ENCODE peak calls at places on chromosomes 2 and 18, in six cellular contexts. T is mammary epithelial cell, A is left ventricle myocardium inferior, Y is gastrocnemius medialis, M is hepatocyte, R is cardiac fibroblast. D is an unnamed sample.

GRCh38 chr2:28447943-28448737 is 47.7 kb upstream of the PLB1 start:
- DNase-seq in R (peak), Y (no peak), M (no peak), A (no peak), T (peak), D (peak)

GRCh38 chr2:27262379-27263286 is at the start of gene SLC30A3:
- DNase-seq in T (peak), Y (peak), R (peak), A (peak), M (peak), D (no peak)

GRCh38 chr2:222228046-222228445 is 70.8 kb downstream of the PAX3 start:
- DNase-seq in T (no peak), M (no peak), A (no peak), Y (no peak), R (no peak), D (no peak)

GRCh38 chr2:152336854-152337510 is 2.0 kb downstream of the FMNL2 start:
- DNase-seq in T (peak), A (no peak), R (peak), M (peak), Y (peak), D (peak)

GRCh38 chr18:22637787-22638186 is 220.1 kb upstream of the CTAGE1 start:
- DNase-seq in Y (no peak), A (no peak), R (peak), M (peak), T (peak), D (peak)

GRCh38 chr18:7808992-7809391 is 241.9 kb downstream of the PTPRM start:
- DNase-seq in T (no peak), R (no peak), Y (no peak), A (no peak), M (no peak), D (no peak)

GRCh38 chr2:39981877-39982276 is 202.8 kb upstream of the THUMPD2 start:
- DNase-seq in Y (no peak), A (no peak), M (peak), T (no peak), R (no peak), D (no peak)

GRCh38 chr2:56523815-56524214 is 340.0 kb downstream of the CCDC85A start:
- DNase-seq in R (peak), A (no peak), Y (no peak), M (no peak), T (no peak), D (no peak)

GRCh38 chr2:88209526-88210131 is 39.5 kb downstream of the THNSL2 start:
- DNase-seq in T (no peak), R (no peak), M (no peak), Y (no peak), A (no peak), D (no peak)

GRCh38 chr2:157420771-157421323 is 23.0 kb downstream of the CYTIP start:
- DNase-seq in M (no peak), Y (no peak), R (peak), T (peak), A (no peak), D (peak)

GRCh38 chr2:197308635-197309368 is 1.8 kb downstream of the ANKRD44 start:
- DNase-seq in T (no peak), M (no peak), Y (no peak), A (no peak), R (no peak), D (no peak)

GRCh38 chr2:72828840-72829507 is 3.1 kb upstream of the EXOC6B start:
- DNase-seq in T (no peak), A (no peak), Y (no peak), M (no peak), R (no peak), D (peak)

GRCh38 chr2:240597419-240598181 is 11.1 kb downstream of the CAPN10 start:
- DNase-seq in A (no peak), M (no peak), Y (no peak), T (no peak), R (no peak), D (no peak)

GRCh38 chr2:68447118-68447517 is 20.0 kb downstream of the FBXO48 start:
- DNase-seq in T (no peak), A (no peak), M (no peak), Y (no peak), R (no peak), D (no peak)

GRCh38 chr2:58702302-58702696 is 461.2 kb upstream of the FANCL start:
- DNase-seq in A (no peak), T (peak), R (no peak), M (no peak), Y (no peak), D (peak)

GRCh38 chr2:893311-893710 is 57.3 kb upstream of the SNTG2 start:
- DNase-seq in Y (no peak), R (no peak), A (no peak), M (peak), T (no peak), D (peak)

GRCh38 chr2:70035344-70035844 is 51.9 kb upstream of the PCBP1 start:
- DNase-seq in Y (no peak), T (no peak), R (no peak), M (no peak), A (no peak), D (peak)

GRCh38 chr2:148124271-148124670 is 103.4 kb downstream of the MBD5 start:
- DNase-seq in R (no peak), Y (no peak), A (no peak), T (peak), M (no peak), D (no peak)

GRCh38 chr2:217183471-217183870 is 323.6 kb upstream of the TNP1 start:
- DNase-seq in M (no peak), R (no peak), A (no peak), Y (no peak), T (no peak), D (no peak)

GRCh38 chr2:183284606-183285005 is 160.4 kb downstream of the NUP35 start:
- DNase-seq in T (peak), R (peak), A (no peak), M (no peak), Y (no peak), D (peak)

GRCh38 chr2:223894009-223894408 is 51.1 kb downstream of the WDFY1 start:
- DNase-seq in M (no peak), R (no peak), Y (no peak), A (no peak), T (no peak), D (no peak)

GRCh38 chr2:27808984-27809383 is 37.5 kb downstream of the MRPL33 start:
- DNase-seq in T (no peak), Y (no peak), M (no peak), R (no peak), A (no peak), D (no peak)

GRCh38 chr2:200222837-200223236 is 83.7 kb upstream of the SPATS2L start:
- DNase-seq in A (no peak), T (no peak), R (no peak), M (no peak), Y (no peak), D (no peak)
- H3K4me3 ChIP-seq in A (no peak), T (no peak), R (no peak), M (no peak), Y (no peak), D (no peak)

GRCh38 chr18:8901019-8901418 is 195.7 kb downstream of the MTCL1 start:
- DNase-seq in A (no peak), R (no peak), M (no peak), T (no peak), Y (no peak), D (no peak)

GRCh38 chr18:8900552-8900951 is 195.2 kb downstream of the MTCL1 start:
- DNase-seq in M (no peak), Y (no peak), A (no peak), R (no peak), T (no peak), D (no peak)

GRCh38 chr18:8895341-8895740 is 190.0 kb downstream of the MTCL1 start:
- DNase-seq in T (no peak), A (no peak), Y (no peak), M (no peak), R (no peak), D (no peak)

GRCh38 chr18:8895987-8896619 is 190.7 kb downstream of the MTCL1 start:
- DNase-seq in R (peak), A (no peak), T (peak), M (no peak), Y (no peak), D (peak)

GRCh38 chr18:8898990-8899389 is 193.6 kb downstream of the MTCL1 start:
- DNase-seq in R (no peak), M (no peak), A (no peak), Y (no peak), T (no peak), D (no peak)
- TF ChIP-seq CTCF in R (no peak), M (no peak), A (no peak), Y (no peak), T (peak), D (peak)

DNA sequence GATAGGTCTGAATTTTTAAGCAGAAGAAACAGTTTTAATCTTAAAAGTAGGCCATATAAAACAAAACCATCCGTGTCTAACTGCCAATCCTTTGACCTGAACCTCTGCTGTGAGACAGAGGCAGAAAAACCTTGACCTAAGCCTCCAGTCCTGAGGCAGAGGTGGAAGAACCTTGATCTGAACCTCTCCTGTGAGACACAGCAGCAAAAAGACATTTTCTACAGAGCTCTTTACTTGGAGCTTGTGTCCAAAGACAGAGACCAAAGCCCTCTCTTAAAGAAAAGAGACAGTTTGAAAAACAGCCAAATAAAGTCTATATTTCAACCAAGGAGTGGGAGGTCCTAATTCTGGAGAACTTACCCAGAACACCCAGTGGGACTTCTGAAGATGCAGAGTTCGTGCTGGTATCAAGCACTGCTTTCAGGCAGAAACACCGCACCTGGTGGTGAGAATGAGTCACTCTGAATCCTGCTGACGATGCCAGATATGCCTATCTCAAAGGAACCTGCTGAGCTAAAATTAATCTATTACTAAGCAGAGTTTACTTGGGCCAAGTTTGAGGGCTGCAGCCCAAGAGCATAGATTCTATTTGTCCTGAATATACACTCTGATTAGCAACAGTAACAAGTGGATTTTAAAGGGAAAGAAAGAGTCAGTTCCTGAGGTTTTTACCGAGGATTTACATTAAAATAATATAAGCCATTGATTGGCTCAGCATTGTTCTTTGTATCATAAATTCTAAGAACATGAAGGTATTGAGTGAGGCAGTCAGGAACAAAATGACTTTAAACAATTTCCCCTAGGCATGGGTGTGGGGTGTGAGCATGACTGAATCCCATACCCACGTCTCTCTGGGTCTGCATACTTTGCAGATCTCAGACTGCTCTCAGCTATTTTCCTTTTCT is 806.4 kb downstream of the TRIB2 start:
- DNase-seq in M (peak), A (no peak), T (peak), R (no peak), Y (peak), D (peak)
- H3K4me3 ChIP-seq in M (no peak), A (no peak), T (no peak), R (no peak), Y (no peak), D (no peak)

DNA sequence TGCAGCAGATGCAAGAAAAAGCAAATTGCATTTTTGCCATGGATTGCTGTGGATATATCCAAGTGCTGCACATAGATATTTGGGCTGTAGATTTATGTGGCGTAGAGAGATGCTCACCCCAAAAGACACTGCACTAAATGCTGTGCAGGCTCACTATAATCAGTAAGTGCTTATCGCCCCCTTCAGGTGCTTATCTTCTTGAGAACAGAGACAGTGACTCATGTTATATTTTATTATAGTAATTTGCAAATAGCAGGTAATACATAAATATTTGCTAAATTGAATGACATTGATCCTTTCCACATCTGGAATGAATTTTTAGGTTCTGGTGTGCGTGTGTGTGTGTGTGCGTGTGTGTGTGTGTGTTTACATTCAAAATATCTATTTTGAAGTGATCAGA is 36.8 kb upstream of the PLEKHM3 start:
- DNase-seq in R (peak), Y (no peak), M (peak), A (no peak), T (peak), D (peak)
- TF ChIP-seq CTCF in R (peak), Y (no peak), M (peak), A (peak), T (peak), D (peak)

GRCh38 chr18:13392899-13393298 is 174.3 kb downstream of the LDLRAD4 start:
- DNase-seq in Y (no peak), R (no peak), M (no peak), T (no peak), A (no peak), D (no peak)
- H3K4me3 ChIP-seq in Y (no peak), R (no peak), M (no peak), T (no peak), A (no peak), D (no peak)

GRCh38 chr2:80969900-80970299 is 665.3 kb upstream of the LRRTM1 start:
- DNase-seq in R (no peak), M (no peak), A (no peak), T (no peak), Y (no peak), D (no peak)

GRCh38 chr2:80968450-80968849 is 663.9 kb upstream of the LRRTM1 start:
- DNase-seq in Y (no peak), R (no peak), M (no peak), T (no peak), A (no peak), D (no peak)
- TF ChIP-seq CTCF in Y (no peak), R (no peak), M (no peak), T (no peak), A (no peak), D (no peak)

DNA sequence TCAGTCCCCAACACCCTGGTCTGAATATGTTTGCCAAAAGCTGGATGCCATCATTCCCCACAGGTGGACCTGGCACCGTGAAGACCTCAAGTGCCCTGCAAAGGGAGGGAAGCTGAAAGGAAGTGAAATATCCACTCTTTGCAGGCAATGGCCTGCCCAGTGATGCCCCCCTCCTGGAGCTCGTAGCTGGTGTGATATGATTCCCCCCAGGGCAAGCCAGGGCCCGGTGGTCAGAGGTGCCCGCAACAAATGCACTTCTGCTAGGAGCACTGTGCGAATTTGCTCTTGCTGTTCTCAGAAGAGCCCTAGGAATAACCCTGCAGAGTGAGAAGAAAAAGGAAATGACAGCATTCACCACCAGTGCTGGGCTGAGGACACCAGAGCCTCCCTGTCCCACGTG is 247.4 kb downstream of the KLHL29 start:
- DNase-seq in T (no peak), M (no peak), A (no peak), R (no peak), Y (no peak), D (no peak)
- H3K4me3 ChIP-seq in T (no peak), M (no peak), A (no peak), R (no peak), Y (no peak), D (no peak)

GRCh38 chr2:120306091-120306490 is 39.8 kb upstream of the INHBB start:
- DNase-seq in M (no peak), Y (no peak), T (no peak), R (no peak), A (no peak), D (no peak)

GRCh38 chr2:120303177-120303576 is 42.8 kb upstream of the INHBB start:
- DNase-seq in T (no peak), A (no peak), M (no peak), Y (no peak), R (no peak), D (no peak)

GRCh38 chr2:120307482-120307881 is 38.5 kb upstream of the INHBB start:
- DNase-seq in Y (no peak), M (no peak), R (no peak), A (no peak), T (no peak), D (no peak)

GRCh38 chr2:120308038-120308910 is 37.7 kb upstream of the INHBB start:
- DNase-seq in R (no peak), M (no peak), T (no peak), A (no peak), Y (no peak), D (no peak)

DNA sequence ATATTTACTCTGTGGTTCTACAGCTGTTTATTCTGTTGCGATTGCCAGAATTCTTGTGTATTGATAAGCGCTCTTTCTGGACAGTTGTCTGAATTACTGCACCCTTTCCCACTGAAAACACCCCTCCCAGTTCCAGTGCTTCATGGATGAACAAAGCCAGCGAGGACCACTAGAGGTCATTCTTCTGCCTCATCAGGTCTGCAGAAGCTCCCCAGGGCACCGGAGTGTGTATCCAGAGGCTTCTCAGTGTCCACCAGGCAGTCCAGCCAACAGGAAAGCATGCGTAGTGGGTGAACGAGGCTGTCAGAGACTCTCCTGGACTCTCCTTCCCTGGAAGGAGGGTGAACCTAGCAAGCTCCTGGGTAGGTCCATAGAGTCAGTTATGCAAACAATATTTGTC is 40.6 kb upstream of the INHBB start:
- DNase-seq in A (no peak), T (no peak), M (peak), Y (no peak), R (peak), D (peak)
- TF ChIP-seq CTCF in A (peak), T (no peak), M (peak), Y (no peak), R (peak), D (peak)

GRCh38 chr2:229875549-229875948 is 46.3 kb downstream of the TRIP12 start:
- DNase-seq in R (no peak), A (no peak), T (peak), M (no peak), Y (no peak), D (no peak)
- H3K4me3 ChIP-seq in R (no peak), A (no peak), T (no peak), M (no peak), Y (no peak), D (no peak)

D was measured in choroid plexus epithelial cell.